ENCODE peak calls at places on chromosomes 16 and 17, in ten cellular contexts. V, G, U, F, B, T, Q, P, M and K are unnamed samples. For H3K4me1, the result is how much of the 10 kb centered on the place peaks cover.

GRCh38 chr16:49472598-49472997 is 99.0 kb downstream of the C16orf78 start:
- DNase-seq in B (no peak), F (no peak), T (peak), Q (peak), G (no peak), U (no peak), P (no peak), V (no peak), M (peak), K (no peak)

GRCh38 chr17:60102632-60103047 is 23.9 kb upstream of the HEATR6 start:
- DNase-seq in M (no peak), Q (no peak), P (peak), G (no peak), F (no peak), V (peak), T (no peak), U (peak), B (peak), K (no peak)

GRCh38 chr16:57648590-57649442 is 19.3 kb upstream of the ADGRG3 start:
- DNase-seq in F (peak), U (no peak), Q (peak), M (peak), V (peak), P (no peak), B (peak), T (peak), G (peak), K (peak)

GRCh38 chr17:3912827-3913226 is 3.4 kb downstream of the P2RX1 start:
- DNase-seq in M (no peak), G (no peak), V (no peak), B (no peak), U (no peak), T (no peak), F (no peak), Q (no peak), P (no peak), K (no peak)

GRCh38 chr17:31559647-31560501 is 168.4 kb downstream of the RAB11FIP4 start:
- DNase-seq in U (no peak), F (no peak), T (no peak), Q (peak), V (no peak), B (no peak), G (no peak), M (peak), P (no peak), K (no peak)

GRCh38 chr17:74018116-74018515 is 185.4 kb upstream of the RPL38 start:
- DNase-seq in G (no peak), B (no peak), Q (no peak), T (no peak), U (no peak), P (no peak), F (no peak), V (no peak), M (no peak), K (no peak)

GRCh38 chr16:83626676-83627075 is 181.1 kb upstream of the HSBP1 start:
- DNase-seq in P (no peak), Q (no peak), T (peak), B (no peak), U (no peak), G (peak), V (no peak), M (no peak), F (no peak), K (no peak)

GRCh38 chr17:50603340-50603739 is 31.3 kb upstream of the ABCC3 start:
- DNase-seq in V (peak), F (no peak), G (no peak), U (no peak), M (peak), Q (no peak), T (peak), B (no peak), P (no peak), K (no peak)

GRCh38 chr17:7262192-7263070 is at the start of gene CLDN7:
- DNase-seq in B (peak), U (no peak), Q (no peak), V (no peak), P (no peak), T (peak), F (no peak), G (no peak), M (peak), K (no peak)

GRCh38 chr16:69402448-69402847 is 16.6 kb upstream of the TERF2 start:
- DNase-seq in F (no peak), G (no peak), U (no peak), P (no peak), Q (no peak), T (no peak), B (no peak), V (no peak), M (no peak), K (no peak)

GRCh38 chr16:11093578-11094074 is 149.3 kb downstream of the CLEC16A start:
- DNase-seq in B (peak), G (no peak), F (no peak), T (no peak), P (no peak), Q (no peak), V (no peak), U (no peak), M (no peak), K (no peak)

GRCh38 chr16:78489072-78489471 is 389.6 kb downstream of the WWOX start:
- DNase-seq in U (no peak), F (no peak), M (no peak), G (no peak), T (no peak), V (no peak), B (no peak), Q (no peak), P (no peak), K (no peak)

GRCh38 chr17:19357351-19358140 is 5.0 kb downstream of the B9D1 start:
- DNase-seq in V (no peak), B (no peak), U (no peak), G (no peak), M (no peak), P (no peak), F (no peak), T (no peak), Q (peak), K (no peak)

GRCh38 chr16:48511071-48511540 is 98.9 kb downstream of the N4BP1 start:
- DNase-seq in G (no peak), M (no peak), F (no peak), Q (no peak), V (no peak), U (peak), T (no peak), P (peak), B (no peak), K (no peak)

GRCh38 chr17:51610155-51610554 is 349.8 kb downstream of the UTP18 start:
- DNase-seq in Q (no peak), T (no peak), M (no peak), G (no peak), U (no peak), V (no peak), P (no peak), B (no peak), F (no peak), K (no peak)

GRCh38 chr17:54901230-54901847 is 687 bp downstream of the TOM1L1 start:
- DNase-seq in F (no peak), G (no peak), Q (no peak), T (peak), M (peak), V (peak), P (peak), B (no peak), U (peak), K (no peak)

GRCh38 chr17:81926451-81927144 is 937 bp downstream of the MAFG start:
- DNase-seq in P (no peak), T (peak), U (peak), B (peak), Q (peak), F (peak), G (peak), V (peak), M (peak), K (peak)

GRCh38 chr16:67029249-67030096 is 524 bp downstream of the CBFB start:
- DNase-seq in V (peak), Q (peak), P (no peak), G (peak), U (peak), F (peak), M (peak), B (peak), T (no peak), K (peak)

GRCh38 chr16:68539704-68540370 is 746 bp downstream of the ZFP90 start:
- DNase-seq in V (no peak), U (no peak), M (peak), F (no peak), T (peak), P (no peak), B (no peak), Q (no peak), G (no peak), K (no peak)

GRCh38 chr17:81429353-81429774 is 34.1 kb downstream of the BAHCC1 start:
- DNase-seq in V (peak), M (no peak), T (no peak), Q (peak), P (no peak), U (peak), F (peak), B (no peak), G (peak), K (peak)

GRCh38 chr17:81030726-81031570 is 4.0 kb upstream of the BAIAP2 start:
- DNase-seq in Q (peak), P (no peak), V (no peak), F (no peak), U (no peak), M (no peak), T (no peak), G (no peak), B (no peak), K (no peak)

GRCh38 chr16:28110479-28110878 is 47.0 kb upstream of the GSG1L start:
- DNase-seq in G (no peak), U (no peak), Q (no peak), P (no peak), F (no peak), V (no peak), M (no peak), T (no peak), B (no peak), K (peak)

GRCh38 chr16:83513006-83513755 is 294.6 kb upstream of the HSBP1 start:
- DNase-seq in G (no peak), F (no peak), T (no peak), B (no peak), M (no peak), U (peak), P (no peak), Q (no peak), V (no peak), K (no peak)

GRCh38 chr16:89655062-89655643 is 2.4 kb downstream of the CHMP1A start:
- DNase-seq in T (no peak), P (no peak), V (no peak), B (no peak), U (no peak), Q (no peak), M (no peak), F (no peak), G (no peak), K (no peak)

GRCh38 chr16:4945560-4946502 is 8.9 kb upstream of the PPL start:
- DNase-seq in M (no peak), G (peak), V (peak), Q (no peak), T (no peak), B (no peak), F (peak), P (peak), U (no peak), K (peak)
- H3K4me1 ChIP-seq in M (under half), G (under half), V (half or more), Q (under half), T (under half), B (under half), F (under half), P (under half), U (under half), K (under half)

GRCh38 chr17:40069751-40070643 is 7.2 kb downstream of the THRA start:
- DNase-seq in B (peak), U (peak), Q (peak), V (peak), T (peak), M (peak), P (no peak), G (no peak), F (no peak), K (no peak)
- H3K4me1 ChIP-seq in B (half or more), U (half or more), Q (half or more), V (half or more), T (under half), M (half or more), P (half or more), G (half or more), F (half or more), K (under half)

GRCh38 chr17:40550608-40551007 is 14.7 kb downstream of the CCR7 start:
- DNase-seq in V (no peak), T (no peak), U (peak), Q (peak), G (peak), F (peak), P (no peak), B (no peak), M (no peak), K (no peak)

GRCh38 chr17:40547079-40547784 is 18.0 kb downstream of the CCR7 start:
- DNase-seq in Q (no peak), G (no peak), B (peak), F (no peak), T (peak), V (no peak), M (no peak), U (no peak), P (peak), K (no peak)

GRCh38 chr17:40547785-40548478 is 17.3 kb downstream of the CCR7 start:
- DNase-seq in M (no peak), U (no peak), F (no peak), T (no peak), V (no peak), Q (no peak), G (peak), P (no peak), B (no peak), K (no peak)

GRCh38 chr17:40548491-40548981 is 16.7 kb downstream of the CCR7 start:
- DNase-seq in T (peak), G (peak), V (no peak), M (no peak), B (peak), F (no peak), Q (no peak), P (no peak), U (no peak), K (no peak)

DNA sequence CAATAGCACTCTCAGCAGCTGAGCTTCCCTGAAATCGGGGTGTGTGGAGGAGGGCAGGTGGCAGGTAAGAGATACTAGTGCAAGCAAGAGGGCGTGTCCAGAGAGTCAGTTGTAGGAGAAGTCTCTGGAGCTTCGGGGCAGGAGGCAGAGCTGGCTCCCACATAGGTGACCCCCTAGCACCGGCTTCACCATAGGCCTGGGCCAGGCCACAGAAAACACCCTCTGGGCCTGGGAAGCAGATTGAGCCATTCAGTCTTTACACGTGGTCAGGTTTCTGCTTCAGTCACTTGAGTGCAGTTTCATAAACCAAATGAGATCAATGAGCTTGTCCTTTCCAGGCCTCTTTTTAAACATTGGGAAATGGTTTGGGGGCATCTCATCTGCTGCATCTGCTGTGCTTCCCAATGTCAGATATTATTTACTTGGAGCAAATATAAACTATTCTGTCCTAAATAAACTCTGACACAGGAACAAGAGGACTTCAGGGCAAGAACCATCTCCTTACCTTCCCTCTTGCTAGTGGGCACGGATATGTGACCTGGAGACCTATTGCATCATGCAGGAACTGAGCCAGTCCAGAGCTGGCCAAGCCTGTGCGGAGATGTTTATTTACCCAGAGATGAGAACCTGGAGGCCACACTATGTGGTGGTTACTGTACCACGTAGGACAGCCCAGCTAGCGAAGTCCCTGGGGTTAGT is 16.1 kb downstream of the CCR7 start:
- DNase-seq in V (peak), F (no peak), U (peak), G (peak), Q (peak), P (no peak), B (peak), T (peak), M (no peak), K (peak)
- H3K4me1 ChIP-seq in V (half or more), F (half or more), U (half or more), G (half or more), Q (half or more), P (under half), B (under half), T (under half), M (under half), K (half or more)

GRCh38 chr17:63700528-63701441 is 860 bp upstream of the LIMD2 start:
- DNase-seq in U (peak), M (peak), V (no peak), F (peak), B (peak), T (peak), P (no peak), Q (peak), G (peak), K (no peak)
- H3K4me1 ChIP-seq in U (under half), M (under half), V (under half), F (under half), B (under half), T (under half), P (under half), Q (under half), G (under half), K (half or more)

GRCh38 chr16:15811778-15812750 is 44.8 kb downstream of the MYH11 start:
- DNase-seq in B (no peak), Q (peak), V (no peak), U (peak), G (no peak), M (peak), T (no peak), F (no peak), P (no peak), K (no peak)
- H3K4me1 ChIP-seq in B (under half), Q (under half), V (under half), U (under half), G (under half), M (under half), T (under half), F (under half), P (under half), K (under half)

GRCh38 chr16:85565340-85565739 is 47.8 kb upstream of the GSE1 start:
- DNase-seq in F (no peak), B (no peak), V (no peak), T (no peak), U (no peak), Q (no peak), G (no peak), M (no peak), P (no peak), K (no peak)
- H3K4me1 ChIP-seq in F (under half), B (under half), V (under half), T (under half), U (under half), Q (under half), G (half or more), M (half or more), P (under half), K (under half)

GRCh38 chr16:9268446-9268845 is 177.0 kb downstream of the HAPSTR1 start:
- DNase-seq in V (no peak), T (no peak), F (no peak), P (no peak), Q (no peak), M (no peak), U (no peak), G (no peak), B (no peak), K (no peak)
- H3K4me1 ChIP-seq in V (under half), T (under half), F (under half), P (under half), Q (under half), M (under half), U (under half), G (under half), B (under half), K (under half)

DNA sequence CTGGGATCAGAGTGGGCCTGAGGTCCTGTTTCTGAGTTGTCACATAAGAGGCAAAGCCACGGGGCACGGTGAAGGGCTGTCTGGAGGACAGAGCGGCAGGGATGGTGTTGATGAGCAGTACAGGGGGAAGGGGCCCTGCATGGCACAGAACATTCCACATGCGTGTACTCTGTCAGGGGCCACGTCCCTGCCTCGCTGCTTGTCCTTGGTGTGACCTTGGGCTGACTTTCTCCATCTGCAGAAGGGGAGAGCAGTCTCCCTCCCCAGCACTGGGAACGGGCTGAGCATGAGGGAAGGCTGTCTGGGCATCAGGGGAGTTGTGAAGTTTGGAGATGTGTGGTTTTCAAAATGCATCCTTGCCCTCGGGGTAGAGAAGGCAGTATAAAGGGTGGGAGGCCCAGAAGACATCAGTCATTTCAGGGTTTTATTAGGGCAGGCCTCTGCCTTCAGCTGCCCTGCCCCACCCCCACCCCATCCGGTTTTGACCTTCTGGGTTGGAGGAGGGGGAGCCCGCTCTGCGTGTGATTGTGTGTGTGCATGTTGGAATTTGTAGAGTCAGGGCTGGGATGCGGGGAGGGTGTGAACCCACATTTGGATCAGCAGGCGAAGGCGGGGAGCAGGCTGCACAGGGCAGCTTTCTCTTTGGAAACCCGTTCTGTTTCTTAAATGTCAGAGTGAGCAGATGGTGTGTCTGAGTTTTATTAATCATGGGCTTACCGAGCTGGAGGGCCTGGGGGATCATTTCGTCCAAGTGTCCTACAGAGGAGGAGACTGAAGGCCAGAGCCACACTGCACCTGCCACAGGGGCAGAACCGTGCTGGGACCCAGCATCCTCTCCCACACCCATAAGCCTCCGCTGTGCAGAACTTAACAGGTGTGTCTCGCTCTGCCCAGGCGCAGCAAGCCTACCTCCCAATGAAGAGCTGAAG is 71.2 kb upstream of the GSE1 start:
- DNase-seq in F (no peak), Q (no peak), B (no peak), T (no peak), M (peak), V (no peak), P (no peak), G (no peak), U (no peak), K (no peak)
- H3K4me1 ChIP-seq in F (under half), Q (under half), B (under half), T (under half), M (under half), V (under half), P (under half), G (under half), U (under half), K (under half)